ENCODE peak calls at places on chromosomes 16 and 17, in nine cellular contexts. E is OCI-LY7, V is choroid plexus epithelial cell, P is heart right ventricle, B is GM23338, Y is fibroblast of mammary gland, H is IMR-90, T is bronchial epithelial cell, S is esophagus squamous epithelium. X is an unnamed sample.

GRCh38 chr17:80119271-80119791 is 17.9 kb downstream of the GAA start:
- DNase-seq in E (no peak), V (no peak), P (no peak), B (no peak), Y (no peak), H (no peak), T (no peak), S (no peak), X (no peak)

GRCh38 chr17:72361892-72362291 is 241.1 kb downstream of the SOX9 start:
- DNase-seq in E (no peak), V (peak; percentile 39), P (no peak), B (no peak), Y (peak; percentile 61), H (peak; percentile 58), T (peak; percentile 85), S (no peak), X (no peak)

GRCh38 chr17:80145076-80146075 is 1.6 kb downstream of the EIF4A3 start:
- DNase-seq in E (peak; percentile 62), V (no peak), P (no peak), B (no peak), Y (no peak), H (peak; percentile 5), T (no peak), S (no peak), X (no peak)

GRCh38 chr17:56985371-56986162 is 7.6 kb downstream of the SCPEP1 start:
- DNase-seq in E (no peak), V (no peak), P (no peak), B (no peak), Y (no peak), H (no peak), T (no peak), S (no peak), X (no peak)

GRCh38 chr16:5073279-5073629 is 1.6 kb downstream of the ALG1 start:
- DNase-seq in E (no peak), V (no peak), P (no peak), B (no peak), Y (peak; percentile 52), H (peak; percentile 79), T (peak; percentile 50), S (no peak), X (peak; percentile 54)

GRCh38 chr17:20926532-20926931 is 116.3 kb downstream of the USP22 start:
- DNase-seq in E (no peak), V (peak; percentile 79), P (no peak), B (no peak), Y (peak; percentile 4), H (peak; percentile 50), T (no peak), S (no peak), X (peak; percentile 55)

GRCh38 chr17:3988297-3989120 is 24.3 kb upstream of the ATP2A3 start:
- DNase-seq in E (no peak), V (no peak), P (no peak), B (no peak), Y (peak; percentile 26), H (peak; percentile 37), T (no peak), S (no peak), X (peak; percentile 79)

GRCh38 chr17:7219812-7220592 is at the start of the genes ACADVL and DLG4:
- DNase-seq in E (peak; percentile 81), V (peak; percentile 92), P (peak; percentile 94), B (peak; percentile 95), Y (peak; percentile 86), H (peak; percentile 86), T (peak; percentile 86), S (no peak), X (peak; percentile 86)

GRCh38 chr17:13228225-13228624 is 210.4 kb upstream of the ELAC2 start:
- DNase-seq in E (no peak), V (no peak), P (no peak), B (no peak), Y (no peak), H (no peak), T (no peak), S (no peak), X (no peak)

GRCh38 chr17:1030684-1031557 is 34.0 kb downstream of the TIMM22 start:
- DNase-seq in E (no peak), V (peak; percentile 7), P (no peak), B (peak; percentile 63), Y (peak; percentile 12), H (no peak), T (no peak), S (no peak), X (peak; percentile 8)

GRCh38 chr16:64866026-64866425 is 255.8 kb downstream of the CDH11 start:
- DNase-seq in E (no peak), V (peak; percentile 56), P (no peak), B (no peak), Y (no peak), H (peak; percentile 36), T (no peak), S (no peak), X (no peak)

GRCh38 chr17:8173056-8173870 is 2.9 kb downstream of the TMEM107 start:
- DNase-seq in E (peak; percentile 95), V (peak; percentile 99), P (peak; percentile 88), B (peak; percentile 97), Y (peak; percentile 99), H (peak; percentile 99), T (peak; percentile 98), S (no peak), X (peak; percentile 96)

GRCh38 chr16:73028721-73029361 is 19.1 kb downstream of the ZFHX3 start:
- DNase-seq in E (no peak), V (no peak), P (no peak), B (no peak), Y (no peak), H (no peak), T (no peak), S (no peak), X (no peak)

GRCh38 chr17:61218438-61218837 is 181.2 kb upstream of the TBX2 start:
- DNase-seq in E (no peak), V (peak; percentile 74), P (no peak), B (no peak), Y (peak; percentile 80), H (peak; percentile 86), T (peak; percentile 47), S (no peak), X (peak; percentile 26)

GRCh38 chr17:53462393-53462811 is 360.3 kb upstream of the KIF2B start:
- DNase-seq in E (no peak), V (no peak), P (no peak), B (no peak), Y (no peak), H (no peak), T (peak; percentile 15), S (no peak), X (no peak)

GRCh38 chr17:70093163-70093562 is 18.1 kb downstream of the KCNJ16 start:
- DNase-seq in E (no peak), V (no peak), P (no peak), B (no peak), Y (no peak), H (no peak), T (no peak), S (no peak), X (no peak)

DNA sequence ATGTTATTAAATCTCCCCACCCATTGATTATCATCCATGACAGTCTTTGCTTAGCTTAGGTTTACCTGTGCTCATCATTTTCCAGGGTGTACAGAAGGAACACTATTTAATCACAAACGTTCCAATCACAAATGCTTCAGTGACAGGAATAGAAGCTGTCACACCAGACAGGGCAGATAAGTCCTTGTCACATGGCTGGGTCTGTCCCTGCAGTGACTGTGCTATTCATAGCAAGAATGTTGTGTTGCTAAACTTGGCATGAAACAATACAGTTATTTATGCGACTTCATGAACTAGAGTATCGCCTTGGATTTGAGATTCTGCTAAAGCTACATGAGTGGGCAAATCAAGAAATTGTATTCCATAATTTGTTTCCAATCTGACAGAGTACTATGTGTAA is 108.4 kb downstream of the CDH13 start:
- DNase-seq in E (no peak), V (no peak), P (peak; percentile 66), B (no peak), Y (no peak), H (no peak), T (no peak), S (no peak), X (no peak)
- TF ChIP-seq CTCF in E (no peak), V (no peak), P (no peak), B (no peak), Y (no peak), H (no peak), T (no peak), S (no peak), X (no peak)

GRCh38 chr17:41347872-41348760 is 2.5 kb downstream of the KRT33A start:
- DNase-seq in E (no peak), V (no peak), P (no peak), B (no peak), Y (no peak), H (no peak), T (peak; percentile 93), S (no peak), X (no peak)
- H3K4me3 ChIP-seq in E (no peak overlapping the region), V (no peak overlapping the region), P (no peak overlapping the region), B (no peak overlapping the region), Y (no peak overlapping the region), H (no peak overlapping the region), T (no peak overlapping the region), S (no peak overlapping the region), X (no peak overlapping the region)

DNA sequence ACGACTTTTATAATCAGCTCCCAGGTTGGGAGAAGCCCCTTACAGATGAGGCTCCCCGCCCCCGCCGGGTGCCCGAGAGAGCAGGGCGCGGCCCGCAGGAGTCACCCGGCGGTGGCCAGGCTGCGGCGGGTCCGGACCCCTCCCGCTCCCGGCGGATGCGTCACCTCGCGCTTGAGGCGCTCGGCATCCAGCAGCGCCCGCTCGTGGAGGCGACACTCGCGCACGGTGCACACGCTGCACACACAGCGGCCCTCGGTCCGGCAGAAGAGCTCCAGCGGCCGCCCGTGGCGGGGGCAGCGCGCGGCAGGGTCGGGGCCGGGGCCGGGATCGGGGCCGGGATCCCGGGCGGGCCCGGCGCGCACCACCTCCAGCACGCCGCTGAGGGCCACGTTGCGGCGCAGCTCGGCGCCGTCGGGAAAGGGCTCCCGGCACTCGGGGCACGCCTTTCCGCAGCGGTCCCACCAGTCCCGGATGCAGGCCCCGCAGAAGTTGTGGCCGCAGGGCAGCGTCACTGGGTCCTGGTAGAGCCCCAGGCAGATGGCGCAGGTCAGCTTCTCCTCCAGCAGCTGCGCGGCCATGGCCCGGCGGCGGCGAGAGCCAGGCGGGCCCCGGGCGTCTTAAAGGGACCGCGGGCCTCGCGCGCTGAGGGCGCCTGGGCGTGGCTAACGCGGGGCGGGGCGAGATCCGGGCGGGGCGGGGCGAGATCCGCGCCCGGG is at the start of gene TRIM65:
- DNase-seq in E (peak; percentile 90), V (peak; percentile 67), P (peak; percentile 85), B (peak; percentile 83), Y (peak; percentile 74), H (peak; percentile 74), T (peak; percentile 57), S (no peak), X (peak; percentile 66)
- TF ChIP-seq CTCF in E (peak; percentile 54), V (peak; percentile 23), P (peak; percentile 78), B (no peak), Y (no peak), H (peak; percentile 59), T (peak; percentile 57), S (peak; percentile 44), X (peak; percentile 18)

DNA sequence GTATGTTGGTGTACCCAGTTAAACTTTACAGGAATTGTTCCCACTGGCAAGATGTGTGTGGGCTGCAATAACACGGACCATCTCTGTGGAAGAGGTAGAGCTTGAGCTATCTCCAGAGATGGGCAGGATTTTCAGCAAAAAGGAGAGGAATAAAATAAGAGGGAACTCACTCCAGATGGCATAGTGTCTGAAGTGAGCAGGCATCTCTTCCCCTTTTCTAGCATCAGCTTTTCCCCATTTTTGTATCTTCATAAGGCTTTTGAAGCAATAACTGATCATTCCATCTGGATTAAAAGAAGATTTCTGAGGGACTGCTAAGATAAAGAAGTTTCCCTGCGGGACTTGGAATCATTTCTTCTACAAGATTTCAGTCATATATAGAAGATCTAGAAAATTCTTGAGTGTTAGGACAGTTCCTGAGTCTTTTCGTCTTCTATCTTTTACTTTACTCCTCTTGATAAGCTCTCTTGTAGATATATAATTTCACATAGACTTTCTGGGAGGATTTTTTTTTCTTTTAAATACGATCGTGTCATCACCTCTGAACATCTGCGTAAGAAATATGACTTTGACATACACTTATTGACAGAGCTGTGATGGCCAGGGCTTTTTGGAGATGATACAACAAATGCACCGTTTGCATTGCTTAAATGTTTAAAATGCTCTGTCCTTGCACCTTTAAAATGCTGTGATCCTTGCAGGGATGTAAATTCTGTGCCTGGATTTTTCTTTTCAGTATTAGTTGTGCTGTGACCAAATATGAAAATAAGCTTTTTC is 2.1 kb downstream of the CPD start:
- DNase-seq in E (no peak), V (no peak), P (no peak), B (no peak), Y (no peak), H (no peak), T (no peak), S (no peak), X (no peak)
- H3K4me3 ChIP-seq in E (peak overlapping the region; percentile 81), V (peak overlapping the region; percentile 86), P (peak overlapping the region; percentile 92), B (peak overlapping the region; percentile 61), Y (peak overlapping the region; percentile 75), H (peak overlapping the region; percentile 66), T (peak overlapping the region; percentile 66), S (peak overlapping the region; percentile 79), X (peak overlapping the region; percentile 81)

X was measured in fibroblast of the aortic adventitia.